ENCODE peak calls at places on chromosomes 7 and 10, in eight cellular contexts. V, G, B, H, N, D, U and X are unnamed samples. For H3K4me1, the result is how much of the 10 kb centered on the place peaks cover.

GRCh38 chr7:137930616-137931015 is 71.3 kb downstream of the CREB3L2 start:
- DNase-seq in V (no peak), G (no peak), B (no peak), H (no peak), N (no peak), D (no peak), U (peak), X (no peak)

GRCh38 chr7:131502810-131503545 is 53.5 kb downstream of the PODXL start:
- DNase-seq in V (no peak), G (peak), B (no peak), H (no peak), N (peak), D (no peak), U (no peak), X (no peak)

GRCh38 chr10:30980951-30981616 is 50.6 kb downstream of the ZNF438 start:
- DNase-seq in V (no peak), G (peak), B (no peak), H (peak), N (peak), D (peak), U (peak), X (no peak)

GRCh38 chr10:101778781-101779543 is 3.0 kb upstream of the FGF8 start:
- DNase-seq in V (peak), G (peak), B (peak), H (peak), N (peak), D (no peak), U (no peak), X (peak)

GRCh38 chr10:30324448-30325110 is 24.5 kb downstream of the MTPAP start:
- DNase-seq in V (no peak), G (no peak), B (no peak), H (no peak), N (no peak), D (no peak), U (no peak), X (no peak)

GRCh38 chr10:115706482-115707076 is 566.4 kb downstream of the GFRA1 start:
- DNase-seq in V (peak), G (no peak), B (no peak), H (no peak), N (no peak), D (no peak), U (peak), X (no peak)

GRCh38 chr7:1123721-1124120 is 35.8 kb downstream of the GPER1 start:
- DNase-seq in V (peak), G (peak), B (peak), H (peak), N (peak), D (no peak), U (no peak), X (no peak)

GRCh38 chr10:125205431-125205830 is 45.1 kb upstream of the CTBP2 start:
- DNase-seq in V (no peak), G (no peak), B (peak), H (no peak), N (no peak), D (no peak), U (no peak), X (no peak)

GRCh38 chr7:7212612-7213011 is 30.3 kb downstream of the C1GALT1 start:
- DNase-seq in V (peak), G (no peak), B (no peak), H (no peak), N (no peak), D (no peak), U (no peak), X (no peak)

GRCh38 chr7:6271694-6272371 is 591 bp downstream of the CYTH3 start:
- DNase-seq in V (no peak), G (no peak), B (no peak), H (peak), N (peak), D (peak), U (no peak), X (peak)

GRCh38 chr10:110613341-110613995 is 30.7 kb upstream of the RBM20 start:
- DNase-seq in V (no peak), G (no peak), B (no peak), H (no peak), N (no peak), D (no peak), U (no peak), X (no peak)

GRCh38 chr10:24324651-24325050 is 115.7 kb downstream of the KIAA1217 start:
- DNase-seq in V (no peak), G (no peak), B (no peak), H (no peak), N (no peak), D (no peak), U (peak), X (no peak)

GRCh38 chr10:130138479-130138866 is 2.3 kb downstream of the GLRX3 start:
- DNase-seq in V (no peak), G (no peak), B (no peak), H (no peak), N (no peak), D (no peak), U (peak), X (no peak)

GRCh38 chr7:74653686-74654181 is 3.8 kb upstream of the GTF2I start:
- DNase-seq in V (no peak), G (no peak), B (no peak), H (no peak), N (no peak), D (no peak), U (no peak), X (no peak)

GRCh38 chr10:100810091-100810834 is 64.9 kb downstream of the PAX2 start:
- DNase-seq in V (no peak), G (no peak), B (peak), H (no peak), N (no peak), D (no peak), U (no peak), X (no peak)

GRCh38 chr10:35378547-35379210 is 42.4 kb downstream of the CCNY start:
- DNase-seq in V (no peak), G (no peak), B (no peak), H (no peak), N (no peak), D (no peak), U (no peak), X (no peak)

GRCh38 chr10:100043796-100044195 is 34.0 kb upstream of the DNMBP start:
- DNase-seq in V (no peak), G (peak), B (no peak), H (no peak), N (no peak), D (no peak), U (peak), X (no peak)

GRCh38 chr7:105256621-105257283 is 132.0 kb downstream of the SRPK2 start:
- DNase-seq in V (no peak), G (no peak), B (no peak), H (no peak), N (no peak), D (no peak), U (no peak), X (no peak)

GRCh38 chr7:43104874-43105520 is 7.5 kb upstream of the HECW1 start:
- DNase-seq in V (no peak), G (no peak), B (no peak), H (no peak), N (no peak), D (no peak), U (no peak), X (no peak)

GRCh38 chr7:40213291-40213690 is 78.5 kb downstream of the SUGCT start:
- DNase-seq in V (no peak), G (no peak), B (no peak), H (no peak), N (no peak), D (no peak), U (no peak), X (no peak)

GRCh38 chr7:40211291-40212003 is 76.6 kb downstream of the SUGCT start:
- DNase-seq in V (no peak), G (no peak), B (no peak), H (no peak), N (no peak), D (no peak), U (no peak), X (no peak)

DNA sequence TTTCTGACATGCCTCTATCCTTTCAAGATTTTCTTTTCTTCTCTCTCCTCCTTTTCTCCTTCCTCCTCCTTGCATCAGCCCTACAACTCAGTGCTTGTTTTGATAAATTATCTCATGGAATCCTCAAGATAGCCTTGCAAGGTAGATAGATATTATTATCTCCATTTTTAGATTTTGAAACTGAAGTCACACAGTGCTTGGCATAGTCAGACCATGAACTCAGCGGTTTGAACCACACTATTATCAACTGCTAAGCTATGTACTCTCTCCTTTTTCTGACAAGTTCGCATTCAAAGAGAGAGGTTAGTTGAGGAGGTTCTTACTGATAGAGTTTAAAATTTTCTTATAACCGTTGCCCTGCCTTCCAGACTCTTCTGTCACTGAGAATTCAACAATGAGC is 79.1 kb downstream of the SUGCT start:
- DNase-seq in V (no peak), G (no peak), B (no peak), H (no peak), N (no peak), D (no peak), U (no peak), X (no peak)
- TF ChIP-seq CTCF in V (no peak), G (no peak), B (no peak), H (no peak), N (no peak), D (no peak), U (no peak), X (no peak)

DNA sequence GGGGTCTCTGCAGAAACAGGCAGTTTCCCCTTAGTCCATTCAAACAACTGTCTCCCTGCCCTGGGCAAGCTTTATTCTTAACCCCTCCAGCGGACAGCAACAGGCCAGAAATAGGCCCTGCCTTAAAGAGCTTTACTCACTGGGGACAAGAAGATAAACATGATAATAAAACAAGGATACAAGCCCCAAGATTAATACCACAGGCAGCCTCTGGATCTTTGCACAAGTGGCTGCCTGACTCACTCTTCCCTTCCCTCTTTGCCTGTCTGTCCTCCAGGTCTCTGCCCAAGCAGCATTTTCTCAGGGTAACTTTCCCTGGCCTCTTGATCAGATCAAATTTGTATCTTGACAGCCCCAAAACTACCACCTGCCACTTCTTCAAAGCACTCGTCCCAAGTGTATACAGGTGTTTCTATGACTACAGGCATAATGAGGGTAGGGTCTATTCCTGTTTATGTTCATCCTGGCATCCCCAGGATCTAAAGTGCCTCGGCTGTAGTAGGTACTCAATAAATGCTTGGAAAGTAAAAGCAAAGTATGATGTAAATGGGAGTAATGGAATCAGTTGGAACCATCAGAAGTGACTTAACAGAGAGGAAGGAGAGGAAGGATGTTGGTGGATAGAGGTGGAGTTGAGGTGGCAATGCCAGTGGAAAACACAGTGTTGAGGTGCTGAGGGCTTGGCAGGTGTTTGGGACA is 7.0 kb upstream of the CAMK2G start:
- DNase-seq in V (no peak), G (no peak), B (no peak), H (no peak), N (no peak), D (no peak), U (no peak), X (no peak)
- H3K4me3 ChIP-seq in V (no peak), G (no peak), B (no peak), H (no peak), N (no peak), D (no peak), U (no peak), X (no peak)

GRCh38 chr7:129906700-129907099 is 46.1 kb downstream of the UBE2H start:
- DNase-seq in V (no peak), G (no peak), B (no peak), H (no peak), N (no peak), D (no peak), U (peak), X (no peak)

GRCh38 chr7:129907122-129907741 is 45.5 kb downstream of the UBE2H start:
- DNase-seq in V (no peak), G (no peak), B (no peak), H (no peak), N (no peak), D (no peak), U (no peak), X (no peak)

GRCh38 chr7:129908181-129908580 is 44.6 kb downstream of the UBE2H start:
- DNase-seq in V (no peak), G (no peak), B (no peak), H (no peak), N (no peak), D (no peak), U (peak), X (no peak)

GRCh38 chr7:129911790-129912189 is 41.0 kb downstream of the UBE2H start:
- DNase-seq in V (no peak), G (no peak), B (no peak), H (no peak), N (no peak), D (no peak), U (no peak), X (no peak)

GRCh38 chr7:129909669-129910068 is 43.1 kb downstream of the UBE2H start:
- DNase-seq in V (no peak), G (no peak), B (no peak), H (no peak), N (no peak), D (no peak), U (no peak), X (no peak)
- H3K4me1 ChIP-seq in V (under half), G (under half), B (under half), H (half or more), N (under half), D (half or more), U (under half), X (under half)

DNA sequence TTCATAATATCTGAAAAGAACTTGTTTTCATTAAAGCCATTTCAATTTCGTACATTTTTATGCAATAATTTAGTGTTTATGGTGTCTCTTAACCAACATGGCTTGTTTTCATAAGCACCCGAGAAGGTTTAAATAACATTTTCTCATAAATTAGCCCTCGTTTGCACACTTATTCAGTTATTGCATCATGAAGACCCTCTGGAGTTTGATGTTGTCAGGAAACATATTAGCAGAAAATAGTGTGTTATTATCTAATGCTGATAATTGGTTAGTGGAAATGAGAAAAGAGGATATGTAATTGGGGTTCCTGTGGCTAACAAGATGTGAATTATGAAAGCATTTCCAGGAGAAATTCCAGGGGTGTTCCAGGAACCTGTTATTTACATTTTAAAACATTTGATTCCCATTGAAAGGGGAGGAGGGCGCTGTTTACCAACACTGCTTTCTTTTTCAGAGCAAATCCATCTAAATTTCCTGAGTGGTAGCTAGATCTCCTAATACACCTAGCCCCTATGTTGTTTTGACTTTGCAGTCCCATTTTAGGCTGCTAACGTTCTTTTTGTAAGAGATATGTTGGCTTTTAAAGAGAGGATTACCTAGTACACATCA is 130.7 kb downstream of the TCF7L2 start:
- DNase-seq in V (no peak), G (no peak), B (no peak), H (no peak), N (no peak), D (no peak), U (no peak), X (no peak)
- TF ChIP-seq CTCF in V (peak), G (no peak), B (peak), H (no peak), N (no peak), D (no peak), U (no peak), X (no peak)

GRCh38 chr7:45028138-45028919 is 28.3 kb downstream of the CCM2 start:
- DNase-seq in V (no peak), G (no peak), B (no peak), H (no peak), N (no peak), D (no peak), U (no peak), X (no peak)
- H3K4me3 ChIP-seq in V (no peak), G (peak), B (peak), H (peak), N (no peak), D (no peak), U (no peak), X (no peak)

GRCh38 chr7:151495360-151495759 is 24.3 kb downstream of the RHEB start:
- DNase-seq in V (no peak), G (no peak), B (no peak), H (no peak), N (no peak), D (no peak), U (no peak), X (no peak)
- H3K4me1 ChIP-seq in V (under half), G (under half), B (under half), H (half or more), N (under half), D (under half), U (under half), X (under half)

DNA sequence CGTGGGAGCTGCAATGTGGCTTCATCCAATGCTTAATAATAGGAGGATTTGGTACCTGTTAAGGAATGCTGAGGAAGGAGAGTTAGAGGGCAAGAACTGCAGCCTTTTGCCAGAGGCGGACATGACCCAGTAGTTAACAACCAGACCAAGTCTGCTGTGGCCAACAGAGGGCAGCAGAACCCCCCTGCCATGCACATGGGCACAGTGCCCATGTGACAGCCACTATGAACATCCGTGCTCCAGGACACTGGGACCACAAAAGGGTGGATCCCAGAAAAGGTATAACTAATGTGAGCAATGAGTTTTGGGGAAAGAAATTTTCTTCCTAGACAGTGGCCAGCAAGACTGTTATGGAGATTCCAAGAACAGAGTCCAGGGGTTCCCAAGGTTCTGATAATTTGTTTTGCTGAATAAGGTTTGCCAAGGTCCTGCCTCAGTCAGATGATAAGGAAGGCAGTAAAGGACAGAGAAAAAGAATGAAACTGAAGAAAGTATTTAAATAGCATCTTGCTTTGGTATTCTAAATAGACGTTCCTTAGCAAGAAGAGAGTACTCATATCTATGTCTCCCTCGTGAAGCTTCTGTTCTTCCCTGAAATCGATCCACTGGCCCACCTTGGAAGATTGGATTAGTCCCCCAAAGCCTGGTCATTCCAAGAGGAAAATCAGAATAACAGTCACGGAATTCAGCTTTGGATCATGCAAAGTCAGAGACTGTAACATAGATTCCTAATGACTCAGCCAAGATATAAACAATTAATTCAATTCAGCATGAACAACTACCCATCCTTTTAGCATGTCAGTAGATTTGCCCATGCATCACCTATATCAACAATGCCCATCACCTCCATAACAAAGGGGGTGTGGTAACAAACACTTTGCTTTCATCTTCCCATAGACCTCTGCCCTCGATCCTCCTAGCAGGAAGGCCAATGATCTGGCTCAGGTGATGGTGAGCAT is 56.0 kb downstream of the LGI1 start:
- DNase-seq in V (peak), G (peak), B (peak), H (peak), N (peak), D (peak), U (peak), X (peak)
- TF ChIP-seq CTCF in V (peak), G (peak), B (peak), H (no peak), N (peak), D (peak), U (peak), X (peak)

GRCh38 chr10:8072211-8072610 is 17.7 kb downstream of the GATA3 start:
- DNase-seq in V (no peak), G (no peak), B (no peak), H (no peak), N (no peak), D (no peak), U (no peak), X (no peak)
- H3K4me3 ChIP-seq in V (no peak), G (no peak), B (no peak), H (no peak), N (no peak), D (no peak), U (no peak), X (no peak)